ENCODE peak calls at places on chromosome 16, in five cellular contexts. One of them, this sample, is unnamed.

GRCh38 chr16:68995011-68995504 is 110.4 kb upstream of the HAS3 start:
- DNase-seq in IMR-90: peak
- DNase-seq in mesenchymal stem cell: peak
- DNase-seq in trophoblast cell: peak
- DNase-seq in neuronal stem cell: no peak
- DNase-seq in this sample: peak

GRCh38 chr16:720507-720989 is 398 bp upstream of the ANTKMT start:
- DNase-seq in IMR-90: peak
- DNase-seq in mesenchymal stem cell: peak
- DNase-seq in trophoblast cell: no peak
- DNase-seq in neuronal stem cell: no peak
- DNase-seq in this sample: peak

GRCh38 chr16:50296807-50297206 is 30.5 kb downstream of the ADCY7 start:
- DNase-seq in IMR-90: no peak
- DNase-seq in mesenchymal stem cell: no peak
- DNase-seq in trophoblast cell: no peak
- DNase-seq in neuronal stem cell: no peak
- DNase-seq in this sample: no peak

GRCh38 chr16:74667215-74667765 is 613 bp upstream of the RFWD3 start:
- DNase-seq in IMR-90: peak
- DNase-seq in mesenchymal stem cell: peak
- DNase-seq in trophoblast cell: no peak
- DNase-seq in neuronal stem cell: peak
- DNase-seq in this sample: peak

GRCh38 chr16:75477680-75478473 is 13.4 kb upstream of the TMEM170A start:
- DNase-seq in IMR-90: no peak
- DNase-seq in mesenchymal stem cell: no peak
- DNase-seq in trophoblast cell: no peak
- DNase-seq in neuronal stem cell: no peak
- DNase-seq in this sample: no peak

GRCh38 chr16:75225092-75225491 is 6.3 kb downstream of the CTRB1 start:
- DNase-seq in IMR-90: peak
- DNase-seq in mesenchymal stem cell: peak
- DNase-seq in trophoblast cell: no peak
- DNase-seq in neuronal stem cell: no peak
- DNase-seq in this sample: no peak

GRCh38 chr16:74291577-74292208 is 4.9 kb upstream of the PSMD7 start:
- DNase-seq in IMR-90: peak
- DNase-seq in mesenchymal stem cell: peak
- DNase-seq in trophoblast cell: no peak
- DNase-seq in neuronal stem cell: no peak
- DNase-seq in this sample: no peak

GRCh38 chr16:29808219-29808900 is 2.0 kb downstream of the MAZ start:
- DNase-seq in IMR-90: no peak
- DNase-seq in mesenchymal stem cell: no peak
- DNase-seq in trophoblast cell: no peak
- DNase-seq in neuronal stem cell: no peak
- DNase-seq in this sample: no peak

GRCh38 chr16:70753228-70753627 is 47.7 kb downstream of the VAC14 start:
- DNase-seq in IMR-90: no peak
- DNase-seq in mesenchymal stem cell: no peak
- DNase-seq in trophoblast cell: no peak
- DNase-seq in neuronal stem cell: no peak
- DNase-seq in this sample: no peak

GRCh38 chr16:75580-76501 is 2.2 kb upstream of the MPG start:
- DNase-seq in IMR-90: peak
- DNase-seq in mesenchymal stem cell: peak
- DNase-seq in trophoblast cell: no peak
- DNase-seq in neuronal stem cell: no peak
- DNase-seq in this sample: peak

GRCh38 chr16:47033176-47033575 is 59.7 kb upstream of the DNAJA2 start:
- DNase-seq in IMR-90: no peak
- DNase-seq in mesenchymal stem cell: no peak
- DNase-seq in trophoblast cell: no peak
- DNase-seq in neuronal stem cell: no peak
- DNase-seq in this sample: no peak
- H2AFZ ChIP-seq in IMR-90: no peak
- H2AFZ ChIP-seq in mesenchymal stem cell: no peak
- H2AFZ ChIP-seq in trophoblast cell: no peak
- H2AFZ ChIP-seq in neuronal stem cell: no peak
- H2AFZ ChIP-seq in this sample: no peak

DNA sequence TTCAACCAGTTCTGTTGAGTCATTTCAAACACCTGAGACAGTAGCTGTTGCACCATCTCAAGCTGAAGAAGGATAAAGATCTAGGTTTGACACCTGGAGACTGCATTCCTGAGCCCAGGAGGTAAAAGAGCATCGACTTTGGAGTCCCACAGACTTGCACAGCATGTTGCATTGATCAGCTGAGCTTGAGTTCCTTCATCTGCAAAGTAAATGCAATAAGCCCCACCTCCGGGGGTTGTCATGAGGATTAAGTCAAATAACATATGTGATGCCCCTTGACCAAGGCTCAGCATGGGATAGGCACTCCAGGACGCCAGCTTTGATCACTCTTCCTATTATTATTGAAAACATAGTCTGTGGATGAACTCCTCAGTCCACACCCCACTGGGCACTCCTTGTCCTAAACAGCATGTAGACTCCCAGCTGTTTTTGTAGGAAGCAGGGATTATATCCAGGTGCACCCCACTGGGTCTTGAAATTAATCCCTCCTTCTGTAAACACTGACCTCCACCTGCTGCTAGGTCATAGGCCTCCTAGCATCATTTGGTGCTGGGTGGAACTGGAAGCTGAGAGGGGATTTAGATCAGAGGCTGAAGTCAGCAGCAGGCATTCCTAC is 258.9 kb downstream of the HS3ST4 start:
- DNase-seq in IMR-90: no peak
- DNase-seq in mesenchymal stem cell: no peak
- DNase-seq in trophoblast cell: peak
- DNase-seq in neuronal stem cell: peak
- DNase-seq in this sample: peak
- H2BK5ac ChIP-seq in IMR-90: no peak
- H2BK5ac ChIP-seq in mesenchymal stem cell: no peak
- H2BK5ac ChIP-seq in trophoblast cell: no peak
- H2BK5ac ChIP-seq in neuronal stem cell: no peak
- H2BK5ac ChIP-seq in this sample: no peak

DNA sequence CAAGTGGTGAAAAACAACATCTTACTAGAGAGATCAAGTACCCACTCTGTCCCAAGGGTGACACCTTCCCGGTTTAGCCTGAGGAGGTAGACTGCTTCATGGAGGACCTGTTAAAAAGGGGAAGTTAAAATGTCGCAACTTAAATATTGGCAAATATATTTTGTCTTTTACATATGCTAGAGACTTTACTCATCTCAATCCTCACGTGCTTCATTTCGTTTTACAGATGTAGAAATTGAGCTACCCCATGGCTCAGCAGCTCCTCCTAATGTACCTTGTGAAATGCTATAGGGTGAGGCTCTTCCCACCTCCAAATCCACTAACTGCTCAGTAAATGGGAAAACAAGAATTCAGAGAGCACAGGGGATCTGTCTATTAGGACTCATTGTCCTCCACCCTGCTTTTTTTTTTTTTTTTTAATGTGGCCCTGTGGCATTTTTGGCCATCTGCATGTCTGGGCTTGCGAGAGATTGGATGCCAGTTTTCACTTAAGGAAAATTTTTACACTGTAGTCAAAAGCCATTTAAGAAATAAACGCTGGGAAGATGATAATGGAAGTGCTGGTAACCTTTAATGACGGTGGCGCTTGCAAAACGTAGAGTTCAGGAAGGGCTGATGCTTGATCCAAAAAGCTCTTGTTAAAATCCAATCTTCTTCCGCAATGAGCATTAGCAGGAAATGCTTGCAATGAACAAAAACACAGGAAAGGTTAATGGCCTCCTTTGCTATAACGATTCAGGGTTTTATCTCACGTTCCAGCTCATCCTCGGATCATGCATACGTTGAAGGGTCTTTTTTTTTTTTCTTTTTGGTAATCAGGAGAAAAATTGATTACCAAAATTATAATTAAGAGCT is 39.8 kb downstream of the HSBP1 start:
- DNase-seq in IMR-90: no peak
- DNase-seq in mesenchymal stem cell: no peak
- DNase-seq in trophoblast cell: peak
- DNase-seq in neuronal stem cell: no peak
- DNase-seq in this sample: no peak
- H2BK120ac ChIP-seq in IMR-90: no peak
- H2BK120ac ChIP-seq in mesenchymal stem cell: no peak
- H2BK120ac ChIP-seq in trophoblast cell: no peak
- H2BK120ac ChIP-seq in neuronal stem cell: no peak
- H2BK120ac ChIP-seq in this sample: no peak

GRCh38 chr16:22299036-22299435 is 1.8 kb downstream of the POLR3E start:
- DNase-seq in IMR-90: no peak
- DNase-seq in mesenchymal stem cell: peak
- DNase-seq in trophoblast cell: no peak
- DNase-seq in neuronal stem cell: no peak
- DNase-seq in this sample: no peak

GRCh38 chr16:22297114-22297870 is at the start of gene POLR3E:
- DNase-seq in IMR-90: peak
- DNase-seq in mesenchymal stem cell: peak
- DNase-seq in trophoblast cell: peak
- DNase-seq in neuronal stem cell: peak
- DNase-seq in this sample: peak

GRCh38 chr16:22296225-22297113 is 740 bp upstream of the POLR3E start:
- DNase-seq in IMR-90: no peak
- DNase-seq in mesenchymal stem cell: peak
- DNase-seq in trophoblast cell: no peak
- DNase-seq in neuronal stem cell: no peak
- DNase-seq in this sample: no peak

GRCh38 chr16:22300427-22301071 is 3.3 kb downstream of the POLR3E start:
- DNase-seq in IMR-90: peak
- DNase-seq in mesenchymal stem cell: peak
- DNase-seq in trophoblast cell: peak
- DNase-seq in neuronal stem cell: no peak
- DNase-seq in this sample: peak

GRCh38 chr16:22297871-22298733 is 893 bp downstream of the POLR3E start:
- DNase-seq in IMR-90: peak
- DNase-seq in mesenchymal stem cell: peak
- DNase-seq in trophoblast cell: peak
- DNase-seq in neuronal stem cell: peak
- DNase-seq in this sample: peak
- H2AFZ ChIP-seq in IMR-90: peak
- H2AFZ ChIP-seq in mesenchymal stem cell: peak
- H2AFZ ChIP-seq in trophoblast cell: peak
- H2AFZ ChIP-seq in neuronal stem cell: peak
- H2AFZ ChIP-seq in this sample: no peak

GRCh38 chr16:6207124-6207523 is 1109.5 kb upstream of the EEF2KMT start:
- DNase-seq in IMR-90: no peak
- DNase-seq in mesenchymal stem cell: no peak
- DNase-seq in trophoblast cell: no peak
- DNase-seq in neuronal stem cell: no peak
- DNase-seq in this sample: no peak

GRCh38 chr16:6204941-6205340 is 1107.3 kb upstream of the EEF2KMT start:
- DNase-seq in IMR-90: no peak
- DNase-seq in mesenchymal stem cell: no peak
- DNase-seq in trophoblast cell: no peak
- DNase-seq in neuronal stem cell: no peak
- DNase-seq in this sample: no peak

GRCh38 chr16:6211644-6212043 is 1114.0 kb upstream of the EEF2KMT start:
- DNase-seq in IMR-90: no peak
- DNase-seq in mesenchymal stem cell: no peak
- DNase-seq in trophoblast cell: no peak
- DNase-seq in neuronal stem cell: no peak
- DNase-seq in this sample: no peak

GRCh38 chr16:6206080-6206479 is 1108.5 kb upstream of the EEF2KMT start:
- DNase-seq in IMR-90: no peak
- DNase-seq in mesenchymal stem cell: no peak
- DNase-seq in trophoblast cell: no peak
- DNase-seq in neuronal stem cell: no peak
- DNase-seq in this sample: no peak

DNA sequence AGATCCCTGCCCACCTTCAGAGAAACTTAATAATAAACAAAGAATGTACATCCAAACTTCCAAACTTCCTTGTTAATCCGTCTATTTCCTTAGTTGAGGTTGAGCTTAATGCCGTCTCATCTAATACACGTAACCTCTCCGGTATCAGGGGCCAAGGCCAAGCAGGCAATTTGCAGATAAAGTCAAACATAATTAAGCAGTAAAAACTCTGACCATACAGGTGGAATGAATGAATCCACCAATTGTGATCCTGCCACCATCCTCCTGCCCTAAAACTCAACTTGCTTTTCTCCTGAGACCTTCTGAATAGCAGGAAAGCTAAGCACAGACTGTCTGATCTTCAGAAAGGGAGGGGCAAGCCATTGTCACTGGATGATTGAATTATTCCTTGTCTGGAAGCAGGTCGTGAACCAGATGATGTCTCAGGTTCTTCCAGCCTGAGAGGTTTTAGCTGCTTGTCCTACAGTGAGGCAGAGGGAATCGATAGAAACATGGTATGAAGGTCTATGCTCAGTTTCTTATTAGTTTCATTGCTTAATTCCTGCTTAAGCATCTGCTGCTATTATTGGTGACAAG is 1111.8 kb upstream of the EEF2KMT start:
- DNase-seq in IMR-90: no peak
- DNase-seq in mesenchymal stem cell: no peak
- DNase-seq in trophoblast cell: no peak
- DNase-seq in neuronal stem cell: no peak
- DNase-seq in this sample: no peak
- H2BK5ac ChIP-seq in IMR-90: no peak
- H2BK5ac ChIP-seq in mesenchymal stem cell: no peak
- H2BK5ac ChIP-seq in trophoblast cell: no peak
- H2BK5ac ChIP-seq in neuronal stem cell: no peak
- H2BK5ac ChIP-seq in this sample: no peak

This sample was measured in H9.